ENCODE peak calls at places on chromosomes 2 and 18, in nine cellular contexts. F is skeletal muscle cell; C is D341Med; A is neural crest cell; U is T-helper 9 cell; K is fibroblast of the aortic adventitia; O is stimulated activated naive B cell treated with anti-CD40 and anti-IgM and Interleukin-4, amounts not matched to agents 10 μg/mL and 1 μg/mL and 100 μg/mL, for 72 hours; H is ELR; W is SJSA1. D is an unnamed sample.

GRCh38 chr2:239252433-239253200 is 148.2 kb downstream of the HDAC4 start:
- DNase-seq in F (no peak), C (no peak), A (no peak), U (no peak), K (peak; percentile 31), O (no peak), H (peak; percentile 30), W (no peak), D (peak; percentile 67)

GRCh38 chr2:63875758-63876710 is 34.3 kb downstream of the UGP2 start:
- DNase-seq in F (no peak), C (no peak), A (no peak), U (no peak), K (no peak), O (no peak), H (no peak), W (no peak), D (no peak)

GRCh38 chr2:118878531-118879149 is 31.2 kb upstream of the EN1 start:
- DNase-seq in F (no peak), C (no peak), A (no peak), U (no peak), K (no peak), O (no peak), H (no peak), W (no peak), D (no peak)

GRCh38 chr2:169711751-169712509 is 17.7 kb downstream of the PHOSPHO2 start:
- DNase-seq in F (no peak), C (no peak), A (no peak), U (no peak), K (no peak), O (no peak), H (no peak), W (no peak), D (no peak)

GRCh38 chr2:216478151-216478550 is 20.5 kb upstream of the RPL37A start:
- DNase-seq in F (peak; percentile 70), C (no peak), A (peak; percentile 14), U (no peak), K (peak; percentile 82), O (no peak), H (peak; percentile 92), W (peak; percentile 80), D (peak; percentile 91)

GRCh38 chr2:222903234-222904220 is 42.7 kb downstream of the ACSL3 start:
- DNase-seq in F (no peak), C (peak; percentile 50), A (peak; percentile 14), U (no peak), K (peak; percentile 78), O (no peak), H (peak; percentile 76), W (no peak), D (peak; percentile 79)

GRCh38 chr18:32383040-32383819 is 87.5 kb downstream of the GAREM1 start:
- DNase-seq in F (peak; percentile 91), C (no peak), A (no peak), U (no peak), K (peak; percentile 90), O (no peak), H (no peak), W (peak; percentile 54), D (peak; percentile 98)

GRCh38 chr18:7908686-7909299 is 341.7 kb downstream of the PTPRM start:
- DNase-seq in F (no peak), C (no peak), A (no peak), U (no peak), K (no peak), O (no peak), H (no peak), W (no peak), D (no peak)

GRCh38 chr2:7272180-7272579 is 355.0 kb downstream of the RNF144A start:
- DNase-seq in F (no peak), C (no peak), A (no peak), U (no peak), K (peak; percentile 25), O (no peak), H (no peak), W (no peak), D (peak; percentile 4)

GRCh38 chr18:46748466-46748865 is 8.4 kb downstream of the ST8SIA5 start:
- DNase-seq in F (no peak), C (no peak), A (no peak), U (no peak), K (no peak), O (no peak), H (no peak), W (no peak), D (no peak)

GRCh38 chr2:97646977-97647376 is 1.1 kb downstream of the COX5B start:
- DNase-seq in F (no peak), C (no peak), A (no peak), U (no peak), K (no peak), O (no peak), H (no peak), W (no peak), D (no peak)

D was measured in cardiac fibroblast.